ENCODE peak calls at places on chromosomes 13 and 19, in five cellular contexts. V, M, R, L and I are unnamed samples.

GRCh38 chr13:28574617-28575142 is 79.8 kb upstream of the FLT1 start:
- DNase-seq in M (peak), R (peak), V (no peak), L (peak), I (no peak)

GRCh38 chr19:10189631-10190425 is 4.9 kb downstream of the DNMT1 start:
- DNase-seq in L (no peak), V (no peak), R (no peak), M (no peak), I (peak)

GRCh38 chr19:13154241-13154778 is 4.1 kb downstream of the IER2 start:
- DNase-seq in L (peak), V (peak), M (peak), R (peak), I (peak)

GRCh38 chr19:4456843-4457653 is 546 bp downstream of the UBXN6 start:
- DNase-seq in L (peak), M (peak), V (no peak), R (no peak), I (peak)

GRCh38 chr19:518292-519231 is 11.3 kb downstream of the TPGS1 start:
- DNase-seq in V (peak), M (no peak), R (no peak), L (no peak), I (no peak)

GRCh38 chr13:50910483-50910805 is 853 bp downstream of the RNASEH2B start:
- DNase-seq in L (no peak), M (no peak), V (peak), R (peak), I (peak)

GRCh38 chr13:88526853-88527215 is 855.7 kb downstream of the SLITRK5 start:
- DNase-seq in V (no peak), L (no peak), R (no peak), M (no peak), I (no peak)

GRCh38 chr19:10568444-10568825 is 344 bp downstream of the CDKN2D start:
- DNase-seq in M (no peak), V (no peak), R (no peak), L (peak), I (no peak)

GRCh38 chr19:15684828-15685227 is 11.9 kb downstream of the CYP4F12 start:
- DNase-seq in V (no peak), R (no peak), L (no peak), M (no peak), I (no peak)

GRCh38 chr19:6238256-6238642 is 41.5 kb downstream of the MLLT1 start:
- DNase-seq in R (no peak), M (no peak), V (no peak), L (no peak), I (no peak)

GRCh38 chr13:77239312-77239711 is 87.6 kb downstream of the MYCBP2 start:
- DNase-seq in R (no peak), V (no peak), M (no peak), L (no peak), I (no peak)

GRCh38 chr19:8571006-8571411 is 6.2 kb downstream of the MYO1F start:
- DNase-seq in R (no peak), M (peak), L (no peak), V (no peak), I (no peak)

GRCh38 chr13:108322206-108322824 is 52.8 kb downstream of the TNFSF13B start:
- DNase-seq in V (no peak), M (peak), R (peak), L (peak), I (no peak)

GRCh38 chr13:64314286-64314685 is 2898.6 kb upstream of the PCDH20 start:
- DNase-seq in M (no peak), V (no peak), R (no peak), L (no peak), I (no peak)

GRCh38 chr19:45876161-45876410 is 9.9 kb downstream of the IRF2BP1 start:
- DNase-seq in M (no peak), L (no peak), R (no peak), V (no peak), I (no peak)

GRCh38 chr19:9865732-9866627 is 30.9 kb downstream of the PIN1 start:
- DNase-seq in L (no peak), R (no peak), V (no peak), M (no peak), I (no peak)

GRCh38 chr19:4009990-4010807 is 2.7 kb downstream of the PIAS4 start:
- DNase-seq in L (no peak), M (no peak), V (peak), R (no peak), I (peak)

GRCh38 chr19:28009696-28010095 is 1203.3 kb downstream of the UQCRFS1 start:
- DNase-seq in R (no peak), M (no peak), L (no peak), V (no peak), I (no peak)

GRCh38 chr13:38350114-38350617 is 515 bp downstream of the UFM1 start:
- DNase-seq in R (peak), M (no peak), V (peak), L (peak), I (peak)

GRCh38 chr19:49801401-49801888 is 11.6 kb downstream of the FUZ start:
- DNase-seq in V (peak), L (no peak), R (no peak), M (no peak), I (no peak)